ENCODE peak calls at places on chromosomes 12 and 14, in four cellular contexts. A is stimulated activated CD4-positive, alpha-beta T cell treated with anti-CD3 and anti-CD28 coated beads, Interleukin-1b, Interleukin-23, amount 100 ng/mL, for 48 hours; H is ureter; E is endothelial cell. Z is an unnamed sample.

GRCh38 chr14:51401272-51401671 is 161.2 kb downstream of the TMX1 start:
- DNase-seq in A (no peak), E (no peak), H (no peak), Z (no peak)

GRCh38 chr12:122835693-122836026 is 403 bp downstream of the HIP1R start:
- DNase-seq in A (no peak), E (no peak), H (no peak), Z (peak)

GRCh38 chr12:122363782-122364181 is 58.7 kb downstream of the CLIP1 start:
- DNase-seq in E (no peak), H (no peak), A (no peak), Z (no peak)

GRCh38 chr12:131684015-131684725 is 26.7 kb upstream of the SFSWAP start:
- DNase-seq in H (no peak), E (no peak), A (no peak), Z (no peak)

GRCh38 chr12:92570056-92570753 is 132.6 kb upstream of the PLEKHG7 start:
- DNase-seq in A (no peak), E (peak), H (peak), Z (peak)

GRCh38 chr12:104715562-104716182 is 242.4 kb downstream of the SLC41A2 start:
- DNase-seq in H (no peak), E (no peak), A (no peak), Z (no peak)

GRCh38 chr12:46677749-46678148 is 148.0 kb downstream of the SLC38A4 start:
- DNase-seq in E (no peak), A (no peak), H (no peak), Z (no peak)

GRCh38 chr14:95432152-95433093 is 84.0 kb downstream of the SYNE3 start:
- DNase-seq in H (no peak), E (peak), A (no peak), Z (no peak)

GRCh38 chr12:19507823-19508222 is 68.5 kb downstream of the AEBP2 start:
- DNase-seq in A (no peak), H (no peak), E (no peak), Z (no peak)

GRCh38 chr12:70648831-70649230 is 11.6 kb upstream of the PTPRB start:
- DNase-seq in A (no peak), H (no peak), E (no peak), Z (no peak)

GRCh38 chr14:54782803-54783659 is 119.6 kb downstream of the GCH1 start:
- DNase-seq in E (peak), H (no peak), A (no peak), Z (no peak)

GRCh38 chr12:20128926-20129325 is 239.4 kb upstream of the PDE3A start:
- DNase-seq in E (no peak), A (no peak), H (no peak), Z (no peak)

GRCh38 chr14:38197761-38198345 is 9.9 kb upstream of the SSTR1 start:
- DNase-seq in H (no peak), E (no peak), A (no peak), Z (no peak)

GRCh38 chr12:53118771-53119300 is 15.6 kb downstream of the SOAT2 start:
- DNase-seq in E (no peak), A (no peak), H (no peak), Z (no peak)

GRCh38 chr14:98198385-98198784 is 1073.6 kb downstream of the BCL11B start:
- DNase-seq in A (peak), H (no peak), E (no peak), Z (peak)

GRCh38 chr12:94186461-94187237 is 38.3 kb downstream of the PLXNC1 start:
- DNase-seq in A (no peak), H (peak), E (peak), Z (no peak)

GRCh38 chr12:79765157-79765556 is 74.4 kb upstream of the PAWR start:
- DNase-seq in A (no peak), H (no peak), E (no peak), Z (no peak)

GRCh38 chr14:91834571-91834970 is 32.8 kb downstream of the TC2N start:
- DNase-seq in E (no peak), A (no peak), H (no peak), Z (no peak)

GRCh38 chr14:69093551-69094421 is 59.1 kb downstream of the DCAF5 start:
- DNase-seq in A (no peak), E (peak), H (no peak), Z (no peak)

GRCh38 chr12:101941306-101942000 is 64.1 kb downstream of the DRAM1 start:
- DNase-seq in H (no peak), E (no peak), A (no peak), Z (no peak)

GRCh38 chr12:76083761-76084276 is 666 bp downstream of the NAP1L1 start:
- DNase-seq in E (peak), H (peak), A (peak), Z (peak)

GRCh38 chr12:38201461-38202276 is 114.9 kb upstream of the ALG10B start:
- DNase-seq in A (no peak), H (no peak), E (no peak), Z (no peak)

GRCh38 chr14:69350892-69351291 is 47.2 kb downstream of the ERH start:
- DNase-seq in H (no peak), A (no peak), E (no peak), Z (no peak)

GRCh38 chr14:77457522-77458248 is at the start of the genes AHSA1 and VIPAS39:
- DNase-seq in A (peak), H (peak), E (peak), Z (peak)

GRCh38 chr12:3311027-3311402 is 180.0 kb upstream of the PRMT8 start:
- DNase-seq in A (no peak), H (peak), E (no peak), Z (no peak)

GRCh38 chr14:50156111-50156510 is 39.7 kb upstream of the VCPKMT start:
- DNase-seq in A (no peak), H (no peak), E (no peak), Z (no peak)

GRCh38 chr12:126095748-126096510 is 1030.7 kb downstream of the AACS start:
- DNase-seq in H (no peak), A (no peak), E (no peak), Z (no peak)

GRCh38 chr12:31218203-31219025 is 107.5 kb downstream of the SINHCAF start:
- DNase-seq in H (no peak), E (no peak), A (no peak), Z (no peak)

GRCh38 chr12:21659383-21659782 is 1.7 kb upstream of the LDHB start:
- DNase-seq in E (no peak), H (no peak), A (no peak), Z (no peak)